ENCODE peak calls at places on chromosomes 5 and 9, in seven cellular contexts. One of them, this sample, is unnamed.

GRCh38 chr5:103263054-103263453 is 4.5 kb downstream of the MACIR start:
- DNase-seq in AG04450: no peak
- DNase-seq in progenitor cell of endocrine pancreas: no peak
- DNase-seq in HepG2: no peak
- DNase-seq in activated T-cell treated with anti-CD3 and anti-CD28 coated beads for 1 hour: no peak
- DNase-seq in hypothalamus: no peak
- DNase-seq in AG09309: no peak
- DNase-seq in this sample: no peak

GRCh38 chr5:125316913-125317545 is 570.6 kb upstream of the ZNF608 start:
- DNase-seq in AG09309: no peak
- DNase-seq in progenitor cell of endocrine pancreas: no peak
- DNase-seq in AG04450: no peak
- DNase-seq in activated T-cell treated with anti-CD3 and anti-CD28 coated beads for 1 hour: no peak
- DNase-seq in hypothalamus: no peak
- DNase-seq in HepG2: no peak
- DNase-seq in this sample: no peak

GRCh38 chr5:181130832-181131496 is at the start of gene OR2V1:
- DNase-seq in AG04450: no peak
- DNase-seq in AG09309: no peak
- DNase-seq in HepG2: no peak
- DNase-seq in hypothalamus: no peak
- DNase-seq in activated T-cell treated with anti-CD3 and anti-CD28 coated beads for 1 hour: no peak
- DNase-seq in progenitor cell of endocrine pancreas: no peak
- DNase-seq in this sample: no peak

GRCh38 chr5:151571270-151572173 is 19.6 kb downstream of the FAT2 start:
- DNase-seq in activated T-cell treated with anti-CD3 and anti-CD28 coated beads for 1 hour: no peak
- DNase-seq in HepG2: no peak
- DNase-seq in hypothalamus: no peak
- DNase-seq in progenitor cell of endocrine pancreas: no peak
- DNase-seq in AG09309: no peak
- DNase-seq in AG04450: no peak
- DNase-seq in this sample: no peak

GRCh38 chr5:52870448-52870847 is 82.7 kb downstream of the ITGA1 start:
- DNase-seq in activated T-cell treated with anti-CD3 and anti-CD28 coated beads for 1 hour: no peak
- DNase-seq in AG09309: no peak
- DNase-seq in progenitor cell of endocrine pancreas: no peak
- DNase-seq in HepG2: peak
- DNase-seq in AG04450: no peak
- DNase-seq in hypothalamus: no peak
- DNase-seq in this sample: no peak

GRCh38 chr5:10946050-10946449 is 185.0 kb upstream of the DAP start:
- DNase-seq in progenitor cell of endocrine pancreas: no peak
- DNase-seq in hypothalamus: no peak
- DNase-seq in activated T-cell treated with anti-CD3 and anti-CD28 coated beads for 1 hour: no peak
- DNase-seq in AG04450: no peak
- DNase-seq in AG09309: no peak
- DNase-seq in HepG2: no peak
- DNase-seq in this sample: no peak

GRCh38 chr9:94603259-94603776 is 9.7 kb upstream of the FBP2 start:
- DNase-seq in AG04450: no peak
- DNase-seq in HepG2: peak
- DNase-seq in hypothalamus: peak
- DNase-seq in progenitor cell of endocrine pancreas: peak
- DNase-seq in AG09309: peak
- DNase-seq in activated T-cell treated with anti-CD3 and anti-CD28 coated beads for 1 hour: peak
- DNase-seq in this sample: peak

GRCh38 chr5:177446184-177447065 is at the start of gene PRR7:
- DNase-seq in hypothalamus: peak
- DNase-seq in AG09309: no peak
- DNase-seq in AG04450: no peak
- DNase-seq in progenitor cell of endocrine pancreas: peak
- DNase-seq in HepG2: no peak
- DNase-seq in activated T-cell treated with anti-CD3 and anti-CD28 coated beads for 1 hour: peak
- DNase-seq in this sample: peak

GRCh38 chr9:7974335-7975005 is 174.9 kb upstream of the DMAC1 start:
- DNase-seq in progenitor cell of endocrine pancreas: no peak
- DNase-seq in AG04450: no peak
- DNase-seq in AG09309: no peak
- DNase-seq in activated T-cell treated with anti-CD3 and anti-CD28 coated beads for 1 hour: no peak
- DNase-seq in HepG2: no peak
- DNase-seq in hypothalamus: no peak
- DNase-seq in this sample: no peak

This sample was measured in globus pallidus.